ENCODE peak calls at places on chromosomes 3 and 15, in nine cellular contexts. V, O, A, U, T, F, M, Y and X are unnamed samples.

GRCh38 chr3:47428585-47429145 is 47.1 kb downstream of the SCAP start:
- DNase-seq in V (no peak), A (no peak), F (no peak), O (no peak), U (no peak), Y (no peak), M (no peak), T (no peak), X (no peak)

GRCh38 chr15:20672469-20672868 is 130.9 kb upstream of the GOLGA6L6 start:
- DNase-seq in V (no peak), M (no peak), O (no peak), Y (no peak), F (no peak), T (no peak), A (no peak), U (no peak), X (no peak)

GRCh38 chr3:122295286-122295685 is 29.8 kb upstream of the CSTA start:
- DNase-seq in A (no peak), V (no peak), F (no peak), T (no peak), U (no peak), Y (peak; percentile 55), O (no peak), M (no peak), X (no peak)

GRCh38 chr3:69339766-69340165 is 46.1 kb downstream of the FRMD4B start:
- DNase-seq in U (no peak), O (no peak), A (no peak), M (no peak), T (no peak), F (peak; percentile 55), Y (peak; percentile 6), V (no peak), X (no peak)

GRCh38 chr15:45714501-45715488 is 80.0 kb downstream of the SQOR start:
- DNase-seq in F (peak; percentile 56), Y (peak; percentile 72), U (peak; percentile 21), T (peak; percentile 58), M (no peak), A (peak; percentile 65), O (peak; percentile 82), V (peak; percentile 79), X (no peak)

GRCh38 chr3:23913182-23913581 is 3.6 kb downstream of the NKIRAS1 start:
- DNase-seq in A (no peak), U (no peak), T (no peak), F (no peak), Y (no peak), M (no peak), O (no peak), V (no peak), X (no peak)

GRCh38 chr3:197942956-197943556 is 6.9 kb upstream of the RPL35A start:
- DNase-seq in Y (peak; percentile 59), V (peak; percentile 67), F (no peak), T (no peak), A (no peak), M (no peak), O (peak; percentile 57), U (no peak), X (no peak)

GRCh38 chr15:67018451-67018850 is 47.0 kb upstream of the SMAD3 start:
- DNase-seq in A (no peak), U (no peak), V (no peak), O (no peak), Y (no peak), M (no peak), F (no peak), T (no peak), X (no peak)

GRCh38 chr3:120488296-120488695 is 37.5 kb upstream of the FSTL1 start:
- DNase-seq in T (no peak), U (no peak), Y (no peak), M (no peak), A (no peak), V (peak; percentile 48), O (no peak), F (no peak), X (no peak)

GRCh38 chr15:93372209-93372910 is 283.3 kb upstream of the RGMA start:
- DNase-seq in Y (no peak), M (no peak), F (no peak), T (no peak), A (no peak), V (no peak), O (no peak), U (no peak), X (no peak)

GRCh38 chr3:139629033-139629432 is 48.7 kb downstream of the NMNAT3 start:
- DNase-seq in M (no peak), U (no peak), O (peak; percentile 6), Y (peak; percentile 38), A (peak; percentile 10), T (no peak), V (peak; percentile 10), F (no peak), X (no peak)

GRCh38 chr3:14902719-14903118 is 44.7 kb upstream of the NR2C2 start:
- DNase-seq in T (no peak), U (no peak), M (peak; percentile 87), F (peak; percentile 55), O (peak; percentile 9), Y (no peak), V (no peak), A (peak; percentile 52), X (no peak)

GRCh38 chr3:160225181-160226025 is at the start of gene C3orf80:
- DNase-seq in F (peak; percentile 35), U (no peak), T (peak; percentile 61), V (peak; percentile 33), A (peak; percentile 53), Y (peak; percentile 73), O (peak; percentile 33), M (peak; percentile 36), X (peak; percentile 28)

GRCh38 chr15:35379972-35380371 is 166.0 kb downstream of the DPH6 start:
- DNase-seq in U (no peak), F (no peak), V (no peak), M (no peak), T (no peak), Y (no peak), A (no peak), O (no peak), X (no peak)

GRCh38 chr15:25863067-25863967 is at the start of gene ATP10A:
- DNase-seq in T (no peak), Y (no peak), U (no peak), V (peak; percentile 62), M (peak; percentile 32), A (no peak), F (peak; percentile 59), O (peak; percentile 53), X (peak; percentile 44)

GRCh38 chr3:127542441-127542952 is 48.0 kb downstream of the TPRA1 start:
- DNase-seq in F (no peak), U (no peak), A (peak; percentile 58), T (no peak), Y (no peak), O (no peak), M (no peak), V (no peak), X (no peak)

DNA sequence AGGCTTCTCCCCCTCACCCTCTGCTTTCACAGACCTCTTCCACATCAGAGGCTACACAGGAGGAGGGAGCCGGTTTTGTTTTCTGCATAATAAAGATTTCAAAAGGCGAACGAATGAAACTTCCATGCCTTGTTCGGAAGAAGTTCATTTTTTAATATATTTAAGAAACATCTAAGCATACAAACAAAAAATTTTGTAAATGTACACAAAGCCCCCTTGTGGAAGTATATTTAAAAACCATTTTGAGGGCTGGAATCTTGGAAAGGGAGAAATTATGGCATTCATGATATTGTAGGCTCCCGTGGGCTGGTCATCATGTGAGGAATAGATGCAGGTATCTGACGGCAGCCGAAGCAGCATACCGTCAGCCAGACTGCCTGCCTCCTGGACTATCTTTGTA is 90.4 kb downstream of the MECOM start:
- DNase-seq in M (no peak), U (no peak), F (no peak), A (no peak), V (no peak), Y (no peak), O (peak; percentile 38), T (no peak), X (no peak)
- TF ChIP-seq CTCF in M (no peak), U (no peak), F (no peak), A (no peak), V (no peak), Y (no peak), O (peak; percentile 23), T (no peak), X (no peak)

GRCh38 chr15:72341361-72341760 is 21.4 kb upstream of the CELF6 start:
- DNase-seq in V (no peak), U (no peak), T (no peak), M (no peak), O (peak; percentile 13), Y (no peak), A (no peak), F (no peak), X (no peak)
- TF ChIP-seq CTCF in V (no peak), U (no peak), T (no peak), M (no peak), O (no peak), Y (no peak), A (no peak), F (no peak), X (no peak)

GRCh38 chr3:116140100-116140689 is 305.1 kb downstream of the LSAMP start:
- DNase-seq in U (no peak), M (no peak), V (peak; percentile 57), A (no peak), F (no peak), Y (peak; percentile 20), T (no peak), O (peak; percentile 63), X (no peak)
- TF ChIP-seq CTCF in U (peak; percentile 65), M (no peak), V (peak; percentile 90), A (peak; percentile 66), F (peak; percentile 31), Y (peak; percentile 62), T (peak; percentile 96), O (peak; percentile 77), X (peak; percentile 15)

GRCh38 chr15:79204886-79205285 is 77.6 kb upstream of the ANKRD34C start:
- DNase-seq in U (no peak), T (no peak), M (no peak), F (no peak), O (no peak), Y (no peak), V (no peak), A (no peak), X (no peak)

GRCh38 chr15:79209690-79210089 is 72.8 kb upstream of the ANKRD34C start:
- DNase-seq in Y (no peak), O (no peak), A (no peak), M (no peak), U (no peak), T (no peak), V (no peak), F (no peak), X (no peak)

GRCh38 chr15:79209116-79209515 is 73.4 kb upstream of the ANKRD34C start:
- DNase-seq in U (no peak), T (no peak), M (no peak), O (no peak), Y (no peak), V (no peak), A (no peak), F (no peak), X (no peak)

GRCh38 chr15:79206940-79207339 is 75.6 kb upstream of the ANKRD34C start:
- DNase-seq in F (no peak), V (no peak), T (no peak), Y (no peak), O (no peak), U (no peak), M (no peak), A (no peak), X (no peak)

DNA sequence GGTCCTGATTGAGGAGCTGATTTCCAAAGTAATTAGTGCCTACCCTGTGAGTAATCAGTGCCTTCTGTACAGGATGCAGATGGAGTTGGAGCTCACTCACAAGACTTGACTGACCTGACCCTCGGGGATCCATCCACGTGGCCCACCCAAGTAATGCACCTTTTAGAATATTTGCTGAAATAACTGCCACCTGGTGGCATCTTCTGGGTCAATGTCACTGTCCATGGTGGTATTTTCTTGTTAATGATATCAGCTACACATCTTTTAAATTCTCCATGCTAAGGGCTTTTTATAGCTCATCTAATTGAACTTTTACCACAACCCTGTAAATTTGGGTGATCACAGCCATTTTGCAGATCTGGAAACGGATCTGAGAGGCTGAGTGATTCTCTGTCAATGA is 74.3 kb upstream of the ANKRD34C start:
- DNase-seq in Y (peak; percentile 17), F (no peak), T (no peak), U (no peak), O (no peak), M (no peak), V (no peak), A (no peak), X (no peak)
- TF ChIP-seq CTCF in Y (no peak), F (no peak), T (no peak), U (no peak), O (no peak), M (no peak), V (no peak), A (no peak), X (no peak)